ENCODE peak calls at places on chromosome 19, in nine cellular contexts. One of them, this sample, is unnamed.

GRCh38 chr19:51710163-51710562 is 13.6 kb downstream of the HAS1 start:
- DNase-seq in AG09319: no peak
- DNase-seq in sigmoid colon: no peak
- DNase-seq in heart left ventricle: no peak
- DNase-seq in colonic mucosa: no peak
- DNase-seq in fibroblast of lung: peak
- DNase-seq in dorsolateral prefrontal cortex: no peak
- DNase-seq in bronchial epithelial cell: no peak
- DNase-seq in cardiac fibroblast: no peak
- DNase-seq in this sample: no peak

GRCh38 chr19:8373867-8374813 is 10.2 kb downstream of the ANGPTL4 start:
- DNase-seq in sigmoid colon: peak
- DNase-seq in heart left ventricle: no peak
- DNase-seq in fibroblast of lung: no peak
- DNase-seq in AG09319: no peak
- DNase-seq in bronchial epithelial cell: no peak
- DNase-seq in cardiac fibroblast: no peak
- DNase-seq in dorsolateral prefrontal cortex: no peak
- DNase-seq in colonic mucosa: no peak
- DNase-seq in this sample: no peak

GRCh38 chr19:28606269-28607032 is 606.5 kb downstream of the UQCRFS1 start:
- DNase-seq in cardiac fibroblast: no peak
- DNase-seq in sigmoid colon: no peak
- DNase-seq in fibroblast of lung: no peak
- DNase-seq in heart left ventricle: no peak
- DNase-seq in colonic mucosa: no peak
- DNase-seq in dorsolateral prefrontal cortex: no peak
- DNase-seq in AG09319: no peak
- DNase-seq in bronchial epithelial cell: no peak
- DNase-seq in this sample: no peak

GRCh38 chr19:15507068-15508034 is 974 bp upstream of the CYP4F22 start:
- DNase-seq in dorsolateral prefrontal cortex: no peak
- DNase-seq in colonic mucosa: no peak
- DNase-seq in cardiac fibroblast: no peak
- DNase-seq in sigmoid colon: no peak
- DNase-seq in bronchial epithelial cell: no peak
- DNase-seq in heart left ventricle: no peak
- DNase-seq in fibroblast of lung: no peak
- DNase-seq in AG09319: no peak
- DNase-seq in this sample: no peak

GRCh38 chr19:19460761-19461265 is 54.5 kb downstream of the TSSK6 start:
- DNase-seq in bronchial epithelial cell: no peak
- DNase-seq in sigmoid colon: peak
- DNase-seq in dorsolateral prefrontal cortex: no peak
- DNase-seq in cardiac fibroblast: peak
- DNase-seq in AG09319: no peak
- DNase-seq in colonic mucosa: peak
- DNase-seq in fibroblast of lung: no peak
- DNase-seq in heart left ventricle: peak
- DNase-seq in this sample: no peak

GRCh38 chr19:10398819-10399218 is 4.5 kb downstream of the CDC37 start:
- DNase-seq in cardiac fibroblast: no peak
- DNase-seq in bronchial epithelial cell: no peak
- DNase-seq in colonic mucosa: no peak
- DNase-seq in heart left ventricle: no peak
- DNase-seq in fibroblast of lung: no peak
- DNase-seq in AG09319: no peak
- DNase-seq in dorsolateral prefrontal cortex: no peak
- DNase-seq in sigmoid colon: no peak
- DNase-seq in this sample: no peak

GRCh38 chr19:17755977-17756670 is 4.8 kb downstream of the FCHO1 start:
- DNase-seq in cardiac fibroblast: peak
- DNase-seq in colonic mucosa: peak
- DNase-seq in AG09319: no peak
- DNase-seq in fibroblast of lung: peak
- DNase-seq in dorsolateral prefrontal cortex: peak
- DNase-seq in heart left ventricle: no peak
- DNase-seq in sigmoid colon: no peak
- DNase-seq in bronchial epithelial cell: no peak
- DNase-seq in this sample: no peak

GRCh38 chr19:29001006-29001921 is 211.7 kb downstream of the UQCRFS1 start:
- DNase-seq in colonic mucosa: no peak
- DNase-seq in sigmoid colon: peak
- DNase-seq in heart left ventricle: no peak
- DNase-seq in cardiac fibroblast: no peak
- DNase-seq in bronchial epithelial cell: no peak
- DNase-seq in fibroblast of lung: no peak
- DNase-seq in AG09319: no peak
- DNase-seq in dorsolateral prefrontal cortex: no peak
- DNase-seq in this sample: no peak

GRCh38 chr19:48713864-48714755 is 5.4 kb downstream of the MAMSTR start:
- DNase-seq in colonic mucosa: peak
- DNase-seq in heart left ventricle: peak
- DNase-seq in fibroblast of lung: peak
- DNase-seq in AG09319: peak
- DNase-seq in dorsolateral prefrontal cortex: peak
- DNase-seq in cardiac fibroblast: peak
- DNase-seq in sigmoid colon: peak
- DNase-seq in bronchial epithelial cell: peak
- DNase-seq in this sample: peak

GRCh38 chr19:33399081-33399744 is 25.7 kb downstream of the CEBPG start:
- DNase-seq in bronchial epithelial cell: no peak
- DNase-seq in fibroblast of lung: no peak
- DNase-seq in sigmoid colon: peak
- DNase-seq in dorsolateral prefrontal cortex: no peak
- DNase-seq in AG09319: no peak
- DNase-seq in cardiac fibroblast: no peak
- DNase-seq in heart left ventricle: peak
- DNase-seq in colonic mucosa: no peak
- DNase-seq in this sample: no peak

GRCh38 chr19:29088761-29089160 is 124.2 kb downstream of the UQCRFS1 start:
- DNase-seq in dorsolateral prefrontal cortex: no peak
- DNase-seq in colonic mucosa: no peak
- DNase-seq in heart left ventricle: no peak
- DNase-seq in AG09319: no peak
- DNase-seq in sigmoid colon: no peak
- DNase-seq in fibroblast of lung: no peak
- DNase-seq in cardiac fibroblast: no peak
- DNase-seq in bronchial epithelial cell: no peak
- DNase-seq in this sample: no peak

GRCh38 chr19:15452111-15453047 is 2.6 kb upstream of the WIZ start:
- DNase-seq in sigmoid colon: peak
- DNase-seq in fibroblast of lung: peak
- DNase-seq in colonic mucosa: peak
- DNase-seq in AG09319: peak
- DNase-seq in cardiac fibroblast: peak
- DNase-seq in dorsolateral prefrontal cortex: peak
- DNase-seq in bronchial epithelial cell: peak
- DNase-seq in heart left ventricle: peak
- DNase-seq in this sample: no peak

GRCh38 chr19:16615788-16616187 is 12.2 kb downstream of the MED26 start:
- DNase-seq in bronchial epithelial cell: no peak
- DNase-seq in sigmoid colon: no peak
- DNase-seq in dorsolateral prefrontal cortex: no peak
- DNase-seq in cardiac fibroblast: no peak
- DNase-seq in colonic mucosa: no peak
- DNase-seq in heart left ventricle: no peak
- DNase-seq in AG09319: no peak
- DNase-seq in fibroblast of lung: no peak
- DNase-seq in this sample: no peak

GRCh38 chr19:23415034-23415433 is 19.8 kb upstream of the ZNF91 start:
- DNase-seq in fibroblast of lung: no peak
- DNase-seq in colonic mucosa: peak
- DNase-seq in bronchial epithelial cell: no peak
- DNase-seq in heart left ventricle: no peak
- DNase-seq in AG09319: no peak
- DNase-seq in cardiac fibroblast: no peak
- DNase-seq in sigmoid colon: no peak
- DNase-seq in dorsolateral prefrontal cortex: no peak
- DNase-seq in this sample: no peak

GRCh38 chr19:11641241-11641640 is 44.0 kb downstream of the ZNF627 start:
- DNase-seq in bronchial epithelial cell: no peak
- DNase-seq in colonic mucosa: no peak
- DNase-seq in heart left ventricle: no peak
- DNase-seq in dorsolateral prefrontal cortex: no peak
- DNase-seq in AG09319: no peak
- DNase-seq in sigmoid colon: no peak
- DNase-seq in cardiac fibroblast: no peak
- DNase-seq in fibroblast of lung: no peak
- DNase-seq in this sample: no peak

DNA sequence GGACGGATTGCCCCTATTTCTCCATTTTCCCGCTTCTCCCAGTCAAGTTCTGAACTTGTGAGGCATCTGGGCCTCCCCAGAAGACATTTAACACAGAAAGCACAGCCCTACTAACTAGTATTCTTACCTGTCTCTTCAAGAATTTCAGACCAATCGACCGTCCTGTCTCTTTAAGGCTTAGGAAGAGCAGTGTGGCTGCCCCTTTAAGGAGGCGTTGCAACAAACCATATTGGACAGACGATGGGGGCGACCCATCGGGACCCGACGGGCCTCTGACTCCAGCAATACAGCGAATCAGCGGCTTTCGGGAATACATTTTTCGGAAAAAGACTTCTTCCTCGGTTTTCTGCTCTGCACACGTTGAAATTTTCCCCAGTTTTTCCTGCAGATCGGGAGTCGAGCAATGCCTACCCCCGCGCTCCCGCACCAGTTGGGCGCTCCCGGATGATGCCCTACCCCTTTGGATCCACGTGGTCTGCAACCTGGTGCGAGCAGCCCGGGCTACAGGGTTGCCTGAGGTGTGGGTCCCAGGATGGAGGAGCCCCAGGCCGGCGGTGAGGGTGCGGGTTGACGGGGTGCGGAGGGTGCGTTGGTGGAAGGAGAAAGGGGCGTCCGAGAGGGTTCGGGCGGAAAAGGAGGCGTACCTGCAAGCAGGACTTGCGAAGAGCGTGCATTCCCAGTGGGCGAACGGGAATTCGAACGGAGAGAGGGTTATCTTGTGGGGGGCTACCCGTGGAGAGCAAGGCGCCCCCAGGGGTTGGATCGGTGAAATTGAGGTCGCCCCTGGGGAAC is at the start of gene POLR1G:
- DNase-seq in cardiac fibroblast: peak
- DNase-seq in heart left ventricle: peak
- DNase-seq in sigmoid colon: peak
- DNase-seq in fibroblast of lung: peak
- DNase-seq in bronchial epithelial cell: peak
- DNase-seq in dorsolateral prefrontal cortex: peak
- DNase-seq in colonic mucosa: peak
- DNase-seq in AG09319: no peak
- DNase-seq in this sample: no peak
- TF ChIP-seq CTCF in cardiac fibroblast: no peak
- TF ChIP-seq CTCF in heart left ventricle: no peak
- TF ChIP-seq CTCF in sigmoid colon: no peak
- TF ChIP-seq CTCF in fibroblast of lung: no peak
- TF ChIP-seq CTCF in bronchial epithelial cell: no peak
- TF ChIP-seq CTCF in dorsolateral prefrontal cortex: no peak
- TF ChIP-seq CTCF in colonic mucosa: no peak
- TF ChIP-seq CTCF in AG09319: no peak
- TF ChIP-seq CTCF in this sample: no peak

DNA sequence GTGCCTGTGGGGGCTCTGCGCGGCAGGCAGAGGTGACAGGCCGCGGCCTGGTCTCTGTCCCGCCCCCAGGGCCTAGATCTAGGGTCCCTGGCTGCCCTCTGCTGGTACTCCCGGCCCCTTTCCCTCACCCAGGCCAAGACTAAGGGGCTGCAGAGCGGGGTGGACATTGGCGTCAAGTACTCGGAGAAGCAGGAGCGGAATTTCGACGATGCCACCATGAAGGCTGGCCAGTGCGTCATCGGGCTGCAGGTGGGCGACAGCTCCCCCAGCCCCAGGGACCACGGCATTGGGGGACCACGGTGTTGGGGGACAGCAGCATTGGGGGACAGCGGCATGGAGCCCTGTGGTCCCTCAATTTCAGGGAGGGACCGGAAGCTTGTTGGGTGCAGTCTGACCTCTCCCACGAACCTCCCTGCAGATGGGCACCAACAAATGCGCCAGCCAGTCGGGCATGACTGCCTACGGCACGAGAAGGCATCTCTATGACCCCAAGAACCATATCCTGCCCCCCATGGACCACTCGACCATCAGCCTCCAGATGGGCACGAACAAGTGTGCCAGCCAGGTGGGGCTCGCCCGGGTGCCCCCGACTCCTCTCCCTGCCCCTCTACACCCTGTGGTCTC is 3.8 kb upstream of the ABCA7 start:
- DNase-seq in sigmoid colon: no peak
- DNase-seq in colonic mucosa: no peak
- DNase-seq in bronchial epithelial cell: no peak
- DNase-seq in AG09319: no peak
- DNase-seq in cardiac fibroblast: no peak
- DNase-seq in heart left ventricle: no peak
- DNase-seq in fibroblast of lung: no peak
- DNase-seq in dorsolateral prefrontal cortex: no peak
- DNase-seq in this sample: no peak
- TF ChIP-seq CTCF in sigmoid colon: no peak
- TF ChIP-seq CTCF in colonic mucosa: no peak
- TF ChIP-seq CTCF in bronchial epithelial cell: no peak
- TF ChIP-seq CTCF in AG09319: no peak
- TF ChIP-seq CTCF in cardiac fibroblast: peak
- TF ChIP-seq CTCF in heart left ventricle: no peak
- TF ChIP-seq CTCF in fibroblast of lung: no peak
- TF ChIP-seq CTCF in dorsolateral prefrontal cortex: no peak
- TF ChIP-seq CTCF in this sample: no peak

DNA sequence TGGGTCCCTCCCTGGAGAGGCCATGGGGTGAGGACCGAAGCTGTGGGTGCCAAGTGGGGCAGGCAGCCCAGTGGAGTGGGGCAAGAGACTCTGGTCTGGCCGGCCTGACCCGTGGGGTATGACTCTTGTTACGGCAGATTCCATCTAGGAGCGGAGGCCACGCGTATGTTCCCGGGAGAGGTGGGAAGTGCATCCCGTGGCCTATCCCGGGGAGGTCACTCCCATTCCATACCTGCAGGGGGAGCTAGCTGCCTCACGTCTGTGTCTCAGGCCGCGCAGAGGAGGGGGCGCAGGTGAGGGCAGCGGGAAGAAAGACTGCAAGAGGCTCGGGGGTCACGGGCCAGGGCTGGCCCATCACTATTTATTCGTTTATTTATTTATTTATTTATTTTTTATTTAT is 4.9 kb downstream of the CSNK1G2 start:
- DNase-seq in heart left ventricle: no peak
- DNase-seq in sigmoid colon: peak
- DNase-seq in AG09319: no peak
- DNase-seq in dorsolateral prefrontal cortex: no peak
- DNase-seq in cardiac fibroblast: peak
- DNase-seq in bronchial epithelial cell: no peak
- DNase-seq in colonic mucosa: peak
- DNase-seq in fibroblast of lung: peak
- DNase-seq in this sample: no peak
- TF ChIP-seq CTCF in heart left ventricle: peak
- TF ChIP-seq CTCF in sigmoid colon: peak
- TF ChIP-seq CTCF in AG09319: peak
- TF ChIP-seq CTCF in dorsolateral prefrontal cortex: peak
- TF ChIP-seq CTCF in cardiac fibroblast: peak
- TF ChIP-seq CTCF in bronchial epithelial cell: peak
- TF ChIP-seq CTCF in colonic mucosa: peak
- TF ChIP-seq CTCF in fibroblast of lung: peak
- TF ChIP-seq CTCF in this sample: peak

DNA sequence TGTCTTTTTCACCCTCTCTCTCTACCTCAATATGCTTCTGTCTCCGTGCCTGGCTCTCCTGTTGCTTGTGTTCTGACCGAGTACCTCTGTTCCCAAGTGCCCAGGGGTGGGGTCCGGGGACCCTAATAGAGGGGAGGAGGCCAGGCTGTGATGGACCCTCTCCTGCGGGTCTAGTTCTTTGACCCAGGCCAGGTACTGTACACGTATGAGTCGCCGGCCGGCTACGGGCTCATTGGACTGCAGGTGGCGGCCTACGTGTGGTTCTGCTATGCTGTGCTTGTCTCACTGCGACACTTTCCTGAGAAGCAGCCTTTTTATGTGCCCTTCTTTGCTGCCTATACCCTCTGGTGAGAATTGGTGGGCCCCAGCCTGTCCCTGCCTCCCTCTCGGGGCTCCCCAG is 4.4 kb downstream of the TMEM145 start:
- DNase-seq in colonic mucosa: no peak
- DNase-seq in cardiac fibroblast: no peak
- DNase-seq in heart left ventricle: no peak
- DNase-seq in bronchial epithelial cell: no peak
- DNase-seq in AG09319: no peak
- DNase-seq in dorsolateral prefrontal cortex: no peak
- DNase-seq in fibroblast of lung: no peak
- DNase-seq in sigmoid colon: no peak
- DNase-seq in this sample: no peak
- TF ChIP-seq CTCF in colonic mucosa: no peak
- TF ChIP-seq CTCF in cardiac fibroblast: no peak
- TF ChIP-seq CTCF in heart left ventricle: no peak
- TF ChIP-seq CTCF in bronchial epithelial cell: no peak
- TF ChIP-seq CTCF in AG09319: no peak
- TF ChIP-seq CTCF in dorsolateral prefrontal cortex: no peak
- TF ChIP-seq CTCF in fibroblast of lung: no peak
- TF ChIP-seq CTCF in sigmoid colon: no peak
- TF ChIP-seq CTCF in this sample: no peak

This sample was measured in mesothelial cell of epicardium.